ENCODE peak calls at places on chromosomes 6 and 20, in nine cellular contexts. N is HCT116, D is WTC11, H is H1, G is A549, I is K562, P is endothelial cell of umbilical vein, J is HepG2, C is SK-N-SH. Z is an unnamed sample.

GRCh38 chr6:33414592-33415271 is 3.2 kb downstream of the CUTA start:
- DNase-seq in N (no peak), D (no peak), H (no peak), G (no peak), I (peak), P (no peak), J (no peak), C (peak), Z (peak)

GRCh38 chr6:20771427-20771826 is 237.2 kb downstream of the CDKAL1 start:
- DNase-seq in N (no peak), D (peak), H (peak), G (no peak), I (no peak), P (no peak), J (no peak), C (no peak), Z (no peak)

GRCh38 chr6:138296786-138297185 is 78.5 kb upstream of the PBOV1 start:
- DNase-seq in N (no peak), D (no peak), H (no peak), G (no peak), I (no peak), P (no peak), J (no peak), C (no peak), Z (no peak)

GRCh38 chr20:3911956-3912355 is 22.8 kb downstream of the PANK2 start:
- DNase-seq in N (no peak), D (no peak), H (no peak), G (no peak), I (peak), P (no peak), J (no peak), C (no peak), Z (no peak)

GRCh38 chr20:33392016-33392415 is 9.3 kb downstream of the CDK5RAP1 start:
- DNase-seq in N (no peak), D (no peak), H (no peak), G (no peak), I (no peak), P (no peak), J (no peak), C (no peak), Z (no peak)

GRCh38 chr6:52297433-52297832 is 12.9 kb upstream of the MCM3 start:
- DNase-seq in N (no peak), D (no peak), H (no peak), G (no peak), I (no peak), P (no peak), J (no peak), C (no peak), Z (peak)

GRCh38 chr6:161743526-161744196 is 469.8 kb upstream of the AGPAT4 start:
- DNase-seq in N (no peak), D (no peak), H (no peak), G (no peak), I (no peak), P (no peak), J (no peak), C (no peak), Z (no peak)

GRCh38 chr6:56022678-56023077 is 147.3 kb upstream of the BMP5 start:
- DNase-seq in N (no peak), D (no peak), H (no peak), G (no peak), I (no peak), P (no peak), J (no peak), C (no peak), Z (no peak)

GRCh38 chr6:17035257-17035757 is 66.5 kb upstream of the STMND1 start:
- DNase-seq in N (no peak), D (no peak), H (no peak), G (no peak), I (no peak), P (no peak), J (no peak), C (no peak), Z (no peak)

GRCh38 chr6:134249412-134249758 is 68.5 kb downstream of the SGK1 start:
- DNase-seq in N (no peak), D (no peak), H (no peak), G (no peak), I (no peak), P (no peak), J (no peak), C (no peak), Z (no peak)

GRCh38 chr20:46568570-46569129 is 18.2 kb upstream of the OCSTAMP start:
- DNase-seq in N (no peak), D (no peak), H (no peak), G (no peak), I (peak), P (peak), J (peak), C (peak), Z (no peak)

DNA sequence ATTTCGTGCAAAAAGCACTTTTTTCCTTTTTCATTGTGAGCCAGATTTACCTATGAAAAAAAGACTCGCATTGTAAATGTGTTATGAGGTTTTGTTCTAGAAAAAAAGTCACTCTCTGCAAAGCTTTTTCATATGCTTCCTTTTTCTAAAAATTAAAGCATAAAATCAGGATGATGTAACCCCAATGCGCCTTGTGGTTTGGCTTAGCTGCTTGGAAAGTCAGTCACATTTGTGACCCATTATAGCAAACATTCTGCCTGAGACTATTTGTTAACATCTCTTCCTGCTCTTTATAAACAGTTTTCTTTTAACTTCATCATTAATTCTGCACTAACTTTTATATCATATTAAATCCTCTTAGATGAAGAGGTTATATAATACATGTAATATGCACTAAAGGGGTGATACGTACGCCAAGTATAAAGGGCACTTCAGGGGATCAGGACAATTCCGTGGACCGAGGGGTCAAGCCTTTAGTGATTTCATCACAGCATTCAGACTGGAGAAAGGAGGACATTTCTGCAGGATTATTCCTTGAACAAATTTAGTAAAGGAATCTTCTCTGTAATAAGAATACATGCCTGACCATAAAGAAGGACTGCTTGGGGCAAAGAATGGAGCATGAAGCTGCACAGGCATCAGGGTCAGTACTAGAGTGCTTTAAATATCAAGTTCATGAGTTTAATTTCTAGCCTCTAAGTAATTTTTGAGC is 48.1 kb upstream of the SMLR1 start:
- DNase-seq in N (no peak), D (no peak), H (no peak), G (no peak), I (no peak), P (no peak), J (no peak), C (no peak), Z (peak)
- TF ChIP-seq MAX in N (no peak), D (no peak), H (no peak), G (no peak), I (no peak), P (no peak), J (no peak), C (no peak), Z (no peak)

GRCh38 chr6:10778230-10778629 is 30.6 kb downstream of the TMEM14B start:
- DNase-seq in N (no peak), D (no peak), H (no peak), G (no peak), I (no peak), P (no peak), J (no peak), C (no peak), Z (no peak)
- TF ChIP-seq MAX in N (no peak), D (no peak), H (no peak), G (no peak), I (no peak), P (no peak), J (no peak), C (no peak), Z (no peak)

GRCh38 chr6:136593748-136594490 is 43.7 kb upstream of the MAP7 start:
- DNase-seq in N (peak), D (no peak), H (no peak), G (peak), I (peak), P (peak), J (peak), C (no peak), Z (peak)
- TF ChIP-seq MAX in N (no peak), D (no peak), H (no peak), G (no peak), I (no peak), P (no peak), J (no peak), C (peak), Z (peak)

DNA sequence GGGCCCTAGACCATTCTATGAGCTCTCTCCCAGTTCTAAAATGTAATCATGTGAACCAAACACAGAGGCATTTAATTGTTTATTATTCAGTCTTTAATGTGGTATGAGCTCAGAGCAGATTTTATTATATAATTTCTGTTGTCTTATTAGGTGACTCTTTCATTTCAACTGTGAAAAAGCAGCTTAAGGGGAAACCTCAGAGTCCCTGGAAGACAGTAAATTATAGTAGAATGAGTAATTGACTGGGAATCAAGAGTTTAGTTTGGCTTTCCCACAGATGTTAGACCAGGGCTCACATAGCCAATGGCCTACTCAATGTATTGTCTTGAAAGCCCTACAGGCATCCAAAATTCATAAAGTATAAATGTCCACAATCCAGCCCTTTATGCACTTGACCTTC is 390.4 kb upstream of the SLC35B3 start:
- DNase-seq in N (no peak), D (no peak), H (no peak), G (no peak), I (no peak), P (no peak), J (no peak), C (no peak), Z (no peak)
- TF ChIP-seq MAX in N (no peak), D (no peak), H (no peak), G (no peak), I (no peak), P (no peak), J (no peak), C (no peak), Z (no peak)

GRCh38 chr20:50259705-50260479 is 69.3 kb downstream of the CEBPB start:
- DNase-seq in N (no peak), D (no peak), H (no peak), G (no peak), I (peak), P (no peak), J (no peak), C (no peak), Z (no peak)

GRCh38 chr20:50258790-50259483 is 68.3 kb downstream of the CEBPB start:
- DNase-seq in N (no peak), D (no peak), H (no peak), G (no peak), I (no peak), P (no peak), J (no peak), C (no peak), Z (no peak)

GRCh38 chr20:50257860-50258259 is 67.2 kb downstream of the CEBPB start:
- DNase-seq in N (no peak), D (no peak), H (no peak), G (no peak), I (no peak), P (no peak), J (no peak), C (no peak), Z (no peak)

GRCh38 chr20:50254466-50255079 is 63.9 kb downstream of the CEBPB start:
- DNase-seq in N (no peak), D (no peak), H (no peak), G (no peak), I (no peak), P (no peak), J (no peak), C (no peak), Z (no peak)

DNA sequence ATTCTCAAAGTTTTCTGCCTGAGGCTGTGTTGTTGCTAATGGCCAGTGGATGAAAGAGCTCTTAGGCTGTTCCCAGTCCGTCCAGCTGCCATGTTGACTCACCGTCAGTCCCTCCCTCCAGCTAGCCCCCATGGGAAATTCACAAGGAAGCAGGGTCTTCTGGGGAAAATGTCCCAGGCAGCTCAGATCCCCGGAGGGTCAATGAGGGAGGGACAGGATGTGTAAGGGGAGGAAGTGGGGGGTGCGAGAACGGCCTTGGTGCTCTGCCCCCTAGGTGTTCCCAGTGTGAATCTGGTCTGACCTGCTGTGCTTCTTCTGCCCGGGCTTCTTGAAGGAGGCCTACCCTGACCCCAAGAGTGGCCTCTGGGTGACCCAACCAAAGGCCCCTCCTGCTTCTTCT is 65.9 kb downstream of the CEBPB start:
- DNase-seq in N (no peak), D (no peak), H (no peak), G (no peak), I (no peak), P (no peak), J (no peak), C (no peak), Z (peak)
- TF ChIP-seq MAX in N (no peak), D (no peak), H (no peak), G (no peak), I (no peak), P (no peak), J (no peak), C (no peak), Z (no peak)

DNA sequence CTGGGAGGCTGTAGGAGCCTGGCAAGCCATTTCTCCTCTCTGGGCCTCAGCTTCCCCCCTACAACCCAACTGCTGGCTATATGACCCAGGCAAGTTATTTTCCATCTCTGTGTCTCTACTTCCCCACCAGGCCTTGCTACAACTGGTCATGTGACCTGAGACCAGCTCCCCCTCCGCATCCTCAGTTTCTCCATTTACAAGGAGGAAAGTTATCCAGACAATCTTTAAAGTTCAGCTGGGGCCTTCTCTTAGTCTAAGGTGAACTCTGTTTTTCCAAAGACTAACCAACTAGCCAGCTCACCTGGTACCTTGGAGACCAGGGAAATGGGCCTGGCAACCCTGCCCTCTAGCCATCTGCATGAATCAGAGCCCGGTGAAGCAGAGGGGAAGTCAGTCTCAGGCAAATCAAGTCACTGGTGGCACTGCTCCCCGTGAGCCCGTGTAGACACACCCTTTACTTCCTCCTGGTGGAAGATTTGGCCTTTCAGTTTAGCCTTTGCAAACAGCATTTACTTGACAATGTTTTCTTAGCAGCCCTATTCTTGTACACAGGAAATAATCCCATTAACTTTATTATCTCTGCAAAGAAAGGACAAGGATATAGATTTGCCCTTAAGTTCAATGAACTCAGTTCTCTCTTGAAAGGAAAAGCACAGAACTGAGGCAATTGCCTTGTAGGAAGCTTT is 157.7 kb downstream of the VEGFA start:
- DNase-seq in N (no peak), D (no peak), H (no peak), G (no peak), I (no peak), P (peak), J (no peak), C (no peak), Z (peak)
- TF ChIP-seq MAX in N (no peak), D (no peak), H (no peak), G (no peak), I (no peak), P (no peak), J (no peak), C (no peak), Z (no peak)

DNA sequence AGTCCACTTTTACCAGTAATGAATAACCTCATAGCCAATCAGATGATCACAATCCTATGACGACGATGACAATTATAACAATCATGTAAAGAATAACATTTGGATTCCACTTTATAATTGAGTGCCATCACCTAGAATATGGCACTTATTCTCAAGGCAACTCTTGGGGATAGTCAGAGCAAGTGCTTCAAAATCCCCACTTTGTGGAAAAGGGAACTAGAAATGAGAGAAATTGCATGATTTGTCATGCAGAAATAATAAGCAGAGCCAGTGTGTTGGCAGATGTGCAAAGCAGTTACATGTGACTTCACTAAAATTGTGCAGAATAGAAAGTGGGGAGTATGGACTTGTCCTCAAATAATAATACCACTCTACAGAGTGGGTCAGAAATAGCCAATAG is 41.3 kb downstream of the FRK start:
- DNase-seq in N (no peak), D (no peak), H (no peak), G (no peak), I (no peak), P (no peak), J (no peak), C (no peak), Z (no peak)
- TF ChIP-seq MAX in N (no peak), D (no peak), H (no peak), G (no peak), I (no peak), P (no peak), J (no peak), C (no peak), Z (no peak)

GRCh38 chr6:159762681-159763293 is 942 bp downstream of the ACAT2 start:
- DNase-seq in N (no peak), D (no peak), H (no peak), G (peak), I (peak), P (no peak), J (peak), C (no peak), Z (peak)

GRCh38 chr6:159759645-159760044 is 2.2 kb upstream of the ACAT2 start:
- DNase-seq in N (no peak), D (no peak), H (no peak), G (no peak), I (no peak), P (no peak), J (no peak), C (no peak), Z (no peak)

GRCh38 chr6:159761135-159761872 is 541 bp upstream of the ACAT2 start:
- DNase-seq in N (no peak), D (peak), H (no peak), G (no peak), I (peak), P (peak), J (peak), C (peak), Z (peak)

GRCh38 chr6:159761873-159762680 is at the start of gene ACAT2:
- DNase-seq in N (peak), D (peak), H (peak), G (peak), I (peak), P (peak), J (peak), C (peak), Z (peak)

GRCh38 chr6:159760602-159761057 is 1.2 kb upstream of the ACAT2 start:
- DNase-seq in N (no peak), D (peak), H (peak), G (peak), I (no peak), P (peak), J (peak), C (no peak), Z (no peak)
- TF ChIP-seq MAX in N (no peak), D (no peak), H (no peak), G (no peak), I (no peak), P (no peak), J (no peak), C (no peak), Z (no peak)

Z was measured in NB4.